ENCODE peak calls at places on chromosomes 6 and 20, in ten cellular contexts. I is A549, K is prostate gland, T is IMR-90, N is right atrium auricular region, O is fibroblast of villous mesenchyme, L is AG04449, S is ovary, R is neural progenitor cell, B is dorsolateral prefrontal cortex. F is an unnamed sample.
A peak's percentile ranks its signal among the peaks of the same experiment; 100 is the strongest.

GRCh38 chr20:59434950-59435349 is 134.5 kb downstream of the EDN3 start:
- DNase-seq in I (no peak), K (no peak), T (no peak), N (no peak), O (no peak), L (no peak), S (no peak), R (no peak), B (no peak), F (no peak)

GRCh38 chr6:122432816-122433215 is 33.4 kb downstream of the HSF2 start:
- DNase-seq in I (no peak), K (no peak), T (peak; percentile 50), N (no peak), O (no peak), L (peak; percentile 2), S (no peak), R (no peak), B (no peak), F (no peak)

GRCh38 chr20:55291251-55291650 is 714.1 kb downstream of the CBLN4 start:
- DNase-seq in I (no peak), K (no peak), T (no peak), N (no peak), O (no peak), L (no peak), S (no peak), R (no peak), B (no peak), F (no peak)

GRCh38 chr6:106648651-106649308 is 19.4 kb downstream of the QRSL1 start:
- DNase-seq in I (no peak), K (no peak), T (no peak), N (no peak), O (no peak), L (no peak), S (no peak), R (no peak), B (no peak), F (no peak)

GRCh38 chr6:125346143-125346925 is 44.6 kb upstream of the HDDC2 start:
- DNase-seq in I (no peak), K (no peak), T (no peak), N (no peak), O (no peak), L (no peak), S (no peak), R (no peak), B (no peak), F (no peak)

GRCh38 chr6:113997106-113997505 is 26.2 kb upstream of the HDAC2 start:
- DNase-seq in I (peak; percentile 11), K (no peak), T (peak; percentile 87), N (no peak), O (peak; percentile 80), L (peak; percentile 50), S (no peak), R (no peak), B (no peak), F (peak; percentile 65)

GRCh38 chr6:148972481-148972880 is 225.7 kb downstream of the UST start:
- DNase-seq in I (peak; percentile 10), K (peak; percentile 22), T (no peak), N (no peak), O (no peak), L (no peak), S (peak; percentile 42), R (peak; percentile 91), B (no peak), F (no peak)

GRCh38 chr6:170450946-170451761 is 102.0 kb downstream of the PSMB1 start:
- DNase-seq in I (no peak), K (no peak), T (no peak), N (peak; percentile 28), O (no peak), L (no peak), S (no peak), R (no peak), B (no peak), F (no peak)

GRCh38 chr6:35088281-35089215 is 52.6 kb downstream of the TCP11 start:
- DNase-seq in I (no peak), K (no peak), T (no peak), N (no peak), O (no peak), L (no peak), S (no peak), R (no peak), B (no peak), F (no peak)

GRCh38 chr20:20734475-20734948 is 22.1 kb upstream of the RALGAPA2 start:
- DNase-seq in I (no peak), K (no peak), T (no peak), N (peak; percentile 21), O (no peak), L (no peak), S (no peak), R (peak; percentile 39), B (no peak), F (no peak)

GRCh38 chr6:81446509-81446908 is 306.0 kb downstream of the TENT5A start:
- DNase-seq in I (no peak), K (no peak), T (no peak), N (no peak), O (no peak), L (no peak), S (no peak), R (no peak), B (no peak), F (no peak)
- H3K4me3 ChIP-seq in I (no peak overlapping the region), K (no peak overlapping the region), T (no peak overlapping the region), N (no peak overlapping the region), O (no peak overlapping the region), L (no peak overlapping the region), S (no peak overlapping the region), R (no peak overlapping the region), B (no peak overlapping the region), F (no peak overlapping the region)

DNA sequence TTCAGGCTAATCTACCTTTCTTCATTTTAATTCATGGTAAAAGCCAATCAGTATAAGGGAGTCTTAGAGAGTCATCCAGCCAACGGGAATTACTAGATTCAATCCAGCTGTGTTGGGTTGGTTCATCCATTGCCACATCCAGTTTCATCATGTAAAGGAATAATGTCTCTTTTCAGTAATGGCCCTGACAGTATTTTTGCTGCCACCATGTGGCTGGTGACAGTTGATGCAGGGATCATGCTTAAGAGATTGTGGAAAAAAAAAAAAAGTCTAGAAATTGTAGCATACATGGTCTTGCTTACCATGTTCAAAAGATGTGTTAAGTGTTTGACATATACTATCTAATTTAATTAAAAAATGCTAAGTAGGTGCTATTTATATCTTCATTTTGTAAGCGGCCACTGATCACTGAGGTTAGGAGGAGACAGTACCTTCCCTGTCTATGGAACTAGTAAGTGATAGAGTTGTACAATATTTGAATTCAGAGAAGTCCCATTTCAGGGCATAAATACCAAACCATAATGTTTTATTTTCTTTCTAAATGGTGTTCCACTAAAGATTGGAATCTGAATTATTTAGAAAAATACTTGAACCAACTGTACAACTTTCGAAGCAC is 135.9 kb downstream of the KHDRBS2 start:
- DNase-seq in I (peak; percentile 32), K (no peak), T (peak; percentile 0), N (no peak), O (peak; percentile 21), L (no peak), S (no peak), R (peak; percentile 67), B (no peak), F (no peak)
- TF ChIP-seq CTCF in I (peak; percentile 37), K (no peak), T (peak; percentile 41), N (peak; percentile 55), O (peak; percentile 48), L (peak; percentile 12), S (no peak), R (peak; percentile 80), B (peak; percentile 58), F (peak; percentile 31)

DNA sequence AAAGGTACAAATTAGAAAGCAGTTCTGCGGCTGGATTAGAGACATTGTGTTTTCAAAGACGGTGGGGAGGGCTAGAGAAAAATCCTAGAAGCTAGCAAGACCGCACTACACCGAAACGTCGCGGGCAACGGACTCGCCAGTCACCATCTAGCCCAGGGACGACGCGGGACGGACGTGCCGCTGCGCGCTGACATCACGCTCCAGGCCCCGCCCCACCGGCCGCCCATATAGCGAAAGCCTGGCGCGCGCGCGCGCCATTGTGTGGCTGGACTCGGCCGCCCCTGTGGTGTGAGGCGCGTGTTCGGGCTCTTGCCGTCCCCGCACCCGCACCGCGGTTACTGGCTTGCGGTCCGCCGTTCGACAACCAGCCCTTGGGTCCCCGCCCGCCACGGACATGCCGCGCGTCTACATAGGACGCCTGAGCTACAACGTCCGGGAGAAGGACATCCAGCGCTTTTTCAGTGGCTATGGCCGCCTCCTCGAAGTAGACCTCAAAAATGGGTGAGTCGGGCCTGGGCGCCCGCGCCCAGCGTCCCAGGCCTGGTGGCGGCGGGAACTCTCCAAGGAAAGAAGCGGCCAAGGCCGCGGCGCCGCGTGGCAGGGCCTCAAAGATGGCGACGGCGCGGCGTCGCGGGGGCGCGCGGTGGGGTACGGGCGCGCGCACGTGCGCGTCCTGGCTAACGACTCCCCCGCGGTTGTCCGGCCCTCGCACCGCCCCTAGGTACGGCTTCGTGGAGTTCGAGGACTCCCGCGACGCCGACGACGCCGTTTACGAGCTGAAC is at the start of gene SRSF6:
- DNase-seq in I (peak; percentile 93), K (peak; percentile 95), T (peak; percentile 87), N (peak; percentile 94), O (peak; percentile 93), L (peak; percentile 28), S (peak; percentile 94), R (peak; percentile 97), B (peak; percentile 96), F (peak; percentile 55)
- H3K4me3 ChIP-seq in I (peak within 1 kb of the TSS; percentile 88), K (peak within 1 kb of the TSS; percentile 65), T (peak within 1 kb of the TSS; percentile 54), N (peak within 1 kb of the TSS; percentile 96), O (peak within 1 kb of the TSS; percentile 92), L (peak within 1 kb of the TSS; percentile 92), S (peak within 1 kb of the TSS; percentile 97), R (peak within 1 kb of the TSS; percentile 89), B (peak within 1 kb of the TSS; percentile 85), F (peak within 1 kb of the TSS; percentile 81)

GRCh38 chr6:56718236-56718635 is 75.5 kb upstream of the DST start:
- DNase-seq in I (no peak), K (no peak), T (no peak), N (no peak), O (no peak), L (no peak), S (no peak), R (no peak), B (no peak), F (no peak)
- TF ChIP-seq CTCF in I (no peak), K (no peak), T (no peak), N (no peak), O (no peak), L (no peak), S (no peak), R (no peak), B (no peak), F (no peak)

GRCh38 chr6:168796106-168796505 is 355.1 kb downstream of the SMOC2 start:
- DNase-seq in I (no peak), K (no peak), T (no peak), N (no peak), O (no peak), L (no peak), S (no peak), R (no peak), B (no peak), F (no peak)
- H3K4me3 ChIP-seq in I (no peak overlapping the region), K (no peak overlapping the region), T (no peak overlapping the region), N (no peak overlapping the region), O (no peak overlapping the region), L (no peak overlapping the region), S (no peak overlapping the region), R (no peak overlapping the region), B (no peak overlapping the region), F (no peak overlapping the region)

DNA sequence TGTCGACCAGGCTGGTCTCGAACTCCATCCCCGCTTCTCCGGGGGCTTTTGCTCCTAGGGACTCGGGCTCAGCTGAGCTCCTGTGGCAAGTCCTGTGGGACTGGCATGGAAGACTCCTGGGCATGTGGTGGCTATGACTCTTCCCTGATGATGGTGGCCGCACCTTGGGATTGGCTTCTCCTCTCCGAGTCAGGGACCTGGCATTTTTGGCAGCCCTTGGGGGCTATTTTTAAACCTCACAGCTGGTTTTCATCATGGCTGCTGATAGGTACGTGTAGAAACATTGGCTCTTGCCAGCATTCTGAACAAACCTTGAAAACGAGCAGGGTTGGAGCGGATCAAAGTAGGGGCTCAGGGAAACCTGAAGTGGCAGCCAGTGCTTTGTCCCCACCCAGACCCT is 54.1 kb downstream of the RBM38 start:
- DNase-seq in I (no peak), K (no peak), T (peak; percentile 76), N (peak; percentile 82), O (peak; percentile 39), L (peak; percentile 14), S (peak; percentile 87), R (no peak), B (no peak), F (peak; percentile 56)
- TF ChIP-seq CTCF in I (no peak), K (no peak), T (no peak), N (no peak), O (no peak), L (no peak), S (no peak), R (no peak), B (no peak), F (no peak)